ENCODE peak calls at places on chromosome 15, in ten cellular contexts. B is MM.1S; X is AG09309; F is HT-29; S is BE2C; D is AG04450; I is EL; G is mucosa of gallbladder; V is CD8-positive, alpha-beta memory T cell; J is omental fat pad. Q is an unnamed sample.

GRCh38 chr15:43273243-43273642 is 6.5 kb upstream of the TGM5 start:
- DNase-seq in D (no peak), I (no peak), V (no peak), G (no peak), F (no peak), X (no peak), S (no peak), B (no peak), J (no peak), Q (no peak)

GRCh38 chr15:100373037-100373896 is 31.5 kb upstream of the ADAMTS17 start:
- DNase-seq in X (no peak), B (no peak), G (no peak), V (no peak), S (no peak), D (no peak), F (no peak), J (no peak), I (no peak), Q (no peak)

GRCh38 chr15:26013946-26014345 is 150.8 kb upstream of the ATP10A start:
- DNase-seq in B (no peak), V (no peak), D (no peak), I (peak), X (peak), G (no peak), F (no peak), S (no peak), J (no peak), Q (no peak)

GRCh38 chr15:56428821-56429458 is 36.0 kb downstream of the MNS1 start:
- DNase-seq in X (peak), V (no peak), S (no peak), B (peak), D (peak), F (peak), G (no peak), I (peak), J (no peak), Q (peak)

GRCh38 chr15:42344763-42345162 is 14.5 kb upstream of the CAPN3 start:
- DNase-seq in G (no peak), S (no peak), V (no peak), B (no peak), X (peak), F (no peak), D (no peak), J (no peak), I (peak), Q (no peak)

GRCh38 chr15:84874991-84875390 is 9.5 kb upstream of the SLC28A1 start:
- DNase-seq in B (no peak), J (no peak), X (no peak), D (no peak), G (no peak), V (no peak), S (no peak), F (no peak), I (no peak), Q (no peak)

GRCh38 chr15:92725171-92725570 is 69.6 kb upstream of the FAM174B start:
- DNase-seq in J (no peak), V (no peak), S (no peak), X (no peak), D (no peak), G (no peak), F (no peak), B (no peak), I (no peak), Q (no peak)

GRCh38 chr15:77504310-77504709 is 83.6 kb downstream of the HMG20A start:
- DNase-seq in J (no peak), G (no peak), F (no peak), V (no peak), X (no peak), D (no peak), S (no peak), B (no peak), I (no peak), Q (peak)

GRCh38 chr15:20358781-20359414 is 182.7 kb downstream of the GOLGA6L6 start:
- DNase-seq in G (no peak), I (no peak), B (no peak), X (no peak), S (no peak), D (no peak), V (no peak), F (no peak), J (no peak), Q (no peak)

GRCh38 chr15:99450896-99451358 is 114.9 kb upstream of the MEF2A start:
- DNase-seq in I (no peak), J (peak), V (no peak), S (peak), G (peak), X (no peak), D (no peak), F (peak), B (no peak), Q (no peak)

GRCh38 chr15:21261396-21261964 is 178.8 kb downstream of the POTEB3 start:
- DNase-seq in X (no peak), I (no peak), G (no peak), F (no peak), J (peak), B (no peak), V (no peak), D (no peak), S (no peak), Q (no peak)

GRCh38 chr15:31605467-31605931 is 278.9 kb downstream of the KLF13 start:
- DNase-seq in V (no peak), G (no peak), J (no peak), B (no peak), X (no peak), I (peak), F (no peak), S (peak), D (no peak), Q (no peak)

GRCh38 chr15:57895291-57895690 is 170.2 kb downstream of the ALDH1A2 start:
- DNase-seq in B (no peak), F (no peak), S (no peak), J (no peak), I (no peak), V (no peak), G (no peak), X (no peak), D (no peak), Q (no peak)

GRCh38 chr15:59168536-59168935 is 38.1 kb upstream of the LDHAL6B start:
- DNase-seq in S (no peak), D (no peak), V (no peak), G (no peak), J (no peak), X (no peak), I (peak), B (no peak), F (no peak), Q (no peak)

GRCh38 chr15:95470997-95471692 is 859.4 kb upstream of the NR2F2 start:
- DNase-seq in D (no peak), J (no peak), X (no peak), B (no peak), V (no peak), F (no peak), G (no peak), I (peak), S (no peak), Q (no peak)

GRCh38 chr15:51229907-51230328 is 108.5 kb downstream of the CYP19A1 start:
- DNase-seq in J (no peak), B (peak), S (peak), F (peak), I (peak), G (peak), X (no peak), D (no peak), V (no peak), Q (peak)

GRCh38 chr15:78368671-78369070 is 28.5 kb downstream of the CRABP1 start:
- DNase-seq in G (no peak), X (no peak), I (no peak), S (no peak), V (no peak), D (no peak), B (no peak), F (no peak), J (no peak), Q (no peak)

GRCh38 chr15:57171414-57171813 is 204.9 kb upstream of the CGNL1 start:
- DNase-seq in J (no peak), G (no peak), V (no peak), X (no peak), F (no peak), I (no peak), B (no peak), S (no peak), D (no peak), Q (no peak)

GRCh38 chr15:42608110-42608531 is 32.7 kb downstream of the STARD9 start:
- DNase-seq in S (peak), V (peak), J (no peak), I (no peak), G (no peak), D (no peak), X (no peak), F (no peak), B (peak), Q (peak)

GRCh38 chr15:67019886-67020520 is 45.4 kb upstream of the SMAD3 start:
- DNase-seq in V (no peak), F (no peak), S (no peak), B (no peak), G (no peak), I (no peak), X (no peak), D (no peak), J (no peak), Q (no peak)

GRCh38 chr15:63049747-63050439 is 7.3 kb downstream of the TPM1 start:
- DNase-seq in F (peak), X (no peak), V (no peak), D (no peak), S (no peak), B (no peak), J (no peak), G (no peak), I (no peak), Q (no peak)

GRCh38 chr15:65758242-65758641 is 33.9 kb downstream of the DENND4A start:
- DNase-seq in G (no peak), I (no peak), J (no peak), F (no peak), S (no peak), D (no peak), B (no peak), X (no peak), V (no peak), Q (peak)

GRCh38 chr15:79970921-79971434 is at the start of gene BCL2A1:
- DNase-seq in D (peak), V (peak), X (peak), S (no peak), I (peak), F (no peak), B (no peak), G (no peak), J (no peak), Q (peak)

GRCh38 chr15:101684384-101684783 is 32.2 kb upstream of the TM2D3 start:
- DNase-seq in B (no peak), I (peak), S (no peak), D (peak), F (no peak), J (no peak), V (no peak), X (peak), G (no peak), Q (no peak)

GRCh38 chr15:63891763-63892123 is 58.0 kb upstream of the HERC1 start:
- DNase-seq in I (no peak), S (no peak), J (no peak), D (no peak), G (no peak), F (no peak), X (no peak), B (no peak), V (no peak), Q (no peak)

GRCh38 chr15:74233864-74234597 is 2.1 kb upstream of the CCDC33 start:
- DNase-seq in S (peak), I (no peak), D (no peak), X (no peak), G (no peak), B (no peak), V (no peak), F (no peak), J (no peak), Q (no peak)

GRCh38 chr15:38819343-38819858 is 254.8 kb upstream of the RASGRP1 start:
- DNase-seq in D (no peak), G (no peak), J (no peak), B (no peak), F (no peak), X (no peak), V (no peak), I (no peak), S (no peak), Q (no peak)

GRCh38 chr15:81152339-81152738 is 18.3 kb downstream of the CFAP161 start:
- DNase-seq in B (peak), G (no peak), S (no peak), X (no peak), I (no peak), J (no peak), D (no peak), V (no peak), F (no peak), Q (no peak)

GRCh38 chr15:60385620-60386552 is 11.9 kb downstream of the ANXA2 start:
- DNase-seq in V (no peak), D (no peak), F (no peak), S (no peak), X (no peak), I (peak), G (no peak), B (no peak), J (no peak), Q (no peak)

GRCh38 chr15:40239671-40240618 is 1.1 kb downstream of the PAK6 start:
- DNase-seq in D (no peak), B (no peak), J (no peak), I (no peak), S (no peak), V (no peak), F (no peak), X (no peak), G (no peak), Q (no peak)

GRCh38 chr15:52783929-52784798 is 6.0 kb downstream of the ONECUT1 start:
- DNase-seq in F (no peak), B (no peak), S (peak), D (no peak), I (no peak), V (no peak), G (peak), X (no peak), J (no peak), Q (no peak)

GRCh38 chr15:101723161-101723873 is 956 bp downstream of the TARS3 start:
- DNase-seq in I (peak), D (no peak), J (no peak), S (no peak), B (peak), X (no peak), V (peak), G (no peak), F (no peak), Q (peak)

GRCh38 chr15:96261575-96262034 is 68.9 kb upstream of the NR2F2 start:
- DNase-seq in X (no peak), F (peak), B (no peak), D (no peak), S (no peak), I (no peak), V (no peak), J (no peak), G (peak), Q (no peak)

GRCh38 chr15:72237286-72238224 is 6.6 kb upstream of the PKM start:
- DNase-seq in S (peak), F (peak), V (peak), B (peak), X (peak), J (peak), I (peak), D (peak), G (peak), Q (no peak)